ENCODE peak calls at places on chromosomes 16 and 17, in nine cellular contexts. D, S, L, V, E, K, M, I and P are unnamed samples.

GRCh38 chr17:37747222-37747621 is 2.4 kb upstream of the HNF1B start:
- DNase-seq in D (no peak), S (no peak), L (no peak), V (no peak), E (no peak), K (no peak), M (no peak), I (no peak), P (no peak)

GRCh38 chr16:59702531-59702930 is 968.4 kb upstream of the GOT2 start:
- DNase-seq in D (no peak), S (no peak), L (no peak), V (no peak), E (no peak), K (no peak), M (no peak), I (no peak), P (no peak)

GRCh38 chr16:83903739-83904138 is 4.8 kb downstream of the MLYCD start:
- DNase-seq in D (no peak), S (no peak), L (peak), V (no peak), E (peak), K (no peak), M (no peak), I (no peak), P (peak)

GRCh38 chr16:73083271-73083670 is 35.3 kb upstream of the ZFHX3 start:
- DNase-seq in D (no peak), S (no peak), L (no peak), V (no peak), E (no peak), K (no peak), M (no peak), I (no peak), P (no peak)

GRCh38 chr17:27996157-27997043 is 46.1 kb upstream of the NLK start:
- DNase-seq in D (no peak), S (no peak), L (peak), V (no peak), E (no peak), K (no peak), M (no peak), I (no peak), P (no peak)

GRCh38 chr16:72827907-72828306 is 220.0 kb downstream of the ZFHX3 start:
- DNase-seq in D (no peak), S (no peak), L (no peak), V (no peak), E (no peak), K (no peak), M (no peak), I (no peak), P (peak)

GRCh38 chr17:80105762-80106161 is 4.4 kb downstream of the GAA start:
- DNase-seq in D (peak), S (no peak), L (no peak), V (no peak), E (no peak), K (peak), M (no peak), I (no peak), P (peak)

GRCh38 chr17:1039511-1040215 is 42.7 kb downstream of the TIMM22 start:
- DNase-seq in D (no peak), S (no peak), L (peak), V (no peak), E (peak), K (peak), M (peak), I (peak), P (no peak)

GRCh38 chr17:80219013-80219776 is 938 bp downstream of the SGSH start:
- DNase-seq in D (peak), S (peak), L (no peak), V (peak), E (peak), K (peak), M (peak), I (peak), P (peak)

GRCh38 chr16:18852647-18853046 is 51.3 kb upstream of the ARL6IP1 start:
- DNase-seq in D (no peak), S (no peak), L (no peak), V (no peak), E (no peak), K (no peak), M (no peak), I (no peak), P (no peak)

GRCh38 chr16:54268340-54268739 is 18.2 kb downstream of the IRX3 start:
- DNase-seq in D (no peak), S (no peak), L (no peak), V (no peak), E (no peak), K (no peak), M (no peak), I (peak), P (no peak)

GRCh38 chr17:3750926-3751325 is 27.2 kb downstream of the HASPIN start:
- DNase-seq in D (no peak), S (no peak), L (no peak), V (peak), E (no peak), K (no peak), M (no peak), I (no peak), P (no peak)